ENCODE peak calls at places on chromosomes 11 and 22, in ten cellular contexts. L is T-helper 1 cell, O is right cardiac atrium, G is OCI-LY7, Y is ELR, E is AG09319, R is mammary epithelial cell, K is non-pigmented ciliary epithelial cell, N is GM23248, B is heart right ventricle. S is an unnamed sample.

GRCh38 chr11:2535673-2536439 is 91.0 kb downstream of the KCNQ1 start:
- DNase-seq in K (no peak), E (no peak), R (no peak), N (no peak), B (no peak), G (no peak), L (peak), Y (no peak), O (peak), S (no peak)

GRCh38 chr11:69403556-69404215 is 77.8 kb upstream of the LINC01488 start:
- DNase-seq in L (no peak), Y (peak), E (no peak), G (no peak), O (no peak), B (no peak), N (peak), K (no peak), R (no peak), S (no peak)

GRCh38 chr11:44562836-44563460 is 2.5 kb upstream of the CD82 start:
- DNase-seq in N (no peak), L (no peak), Y (no peak), B (no peak), E (no peak), R (no peak), O (no peak), G (no peak), K (no peak), S (no peak)

GRCh38 chr11:13054278-13054677 is 45.2 kb downstream of the RASSF10 start:
- DNase-seq in R (no peak), E (no peak), K (no peak), G (no peak), O (no peak), Y (peak), L (no peak), B (no peak), N (peak), S (no peak)

GRCh38 chr11:27468209-27468608 is 4.4 kb downstream of the LGR4 start:
- DNase-seq in Y (peak), B (no peak), K (no peak), L (no peak), E (no peak), R (peak), G (no peak), O (no peak), N (peak), S (peak)

GRCh38 chr11:63274776-63275175 is 31.4 kb upstream of the SLC22A25 start:
- DNase-seq in R (no peak), Y (peak), K (no peak), G (no peak), L (no peak), E (no peak), N (no peak), O (no peak), B (no peak), S (no peak)

GRCh38 chr11:97557399-97557798 is 1167.6 kb downstream of the JRKL start:
- DNase-seq in E (no peak), B (no peak), R (no peak), Y (peak), G (no peak), O (no peak), L (no peak), N (no peak), K (no peak), S (no peak)

GRCh38 chr11:117825538-117826359 is 1.2 kb upstream of the FXYD2 start:
- DNase-seq in R (no peak), O (no peak), L (no peak), B (no peak), Y (no peak), G (no peak), N (no peak), K (no peak), E (no peak), S (no peak)

GRCh38 chr11:45060707-45061106 is 85.7 kb upstream of the PRDM11 start:
- DNase-seq in B (no peak), K (no peak), L (no peak), G (no peak), R (no peak), E (no peak), N (no peak), O (no peak), Y (no peak), S (no peak)

GRCh38 chr22:46061431-46062231 is 84.7 kb upstream of the WNT7B start:
- DNase-seq in K (no peak), Y (no peak), R (peak), B (no peak), G (no peak), N (no peak), E (no peak), L (no peak), O (no peak), S (no peak)

GRCh38 chr11:91749231-91749630 is 475.4 kb upstream of the FAT3 start:
- DNase-seq in R (peak), G (no peak), Y (no peak), N (no peak), L (no peak), E (no peak), O (no peak), B (no peak), K (no peak), S (no peak)

GRCh38 chr11:6927030-6927617 is 898 bp downstream of the ZNF215 start:
- DNase-seq in K (no peak), O (no peak), B (no peak), Y (peak), E (no peak), L (no peak), N (peak), R (no peak), G (peak), S (no peak)

GRCh38 chr11:43497144-43497543 is 138.4 kb downstream of the TTC17 start:
- DNase-seq in K (no peak), E (no peak), O (no peak), R (no peak), L (no peak), N (peak), Y (no peak), B (no peak), G (no peak), S (no peak)

GRCh38 chr11:74602637-74603591 is 10.5 kb downstream of the POLD3 start:
- DNase-seq in L (no peak), B (no peak), K (no peak), Y (no peak), R (no peak), E (no peak), N (no peak), O (no peak), G (no peak), S (peak)

GRCh38 chr22:47402876-47403525 is 640.6 kb downstream of the TBC1D22A start:
- DNase-seq in L (no peak), K (no peak), N (no peak), E (no peak), B (no peak), Y (no peak), G (no peak), O (no peak), R (no peak), S (no peak)

GRCh38 chr11:134049303-134049702 is 19.6 kb upstream of the JAM3 start:
- DNase-seq in O (no peak), R (no peak), B (no peak), E (no peak), L (no peak), K (no peak), Y (no peak), G (peak), N (no peak), S (no peak)

GRCh38 chr11:111137846-111138245 is 107.7 kb upstream of the POU2AF2 start:
- DNase-seq in N (no peak), E (no peak), K (no peak), L (no peak), R (no peak), Y (no peak), G (no peak), B (no peak), O (no peak), S (no peak)

S was measured in fibroblast of gingiva.